ENCODE peak calls at places on chromosomes 1 and 21, in five cellular contexts. X, R, L, V and Y are unnamed samples.
A peak's percentile ranks its signal among the peaks of the same experiment; 100 is the strongest.

GRCh38 chr1:163178628-163179027 is 24.1 kb downstream of the RGS5 start:
- DNase-seq in X (no peak), R (no peak), L (no peak), V (no peak), Y (no peak)

GRCh38 chr21:25708467-25709065 is 26.1 kb downstream of the ATP5PF start:
- DNase-seq in X (no peak), R (no peak), L (peak; percentile 37), V (peak; percentile 22), Y (no peak)

GRCh38 chr1:24154215-24154614 is 11.3 kb upstream of the IL22RA1 start:
- DNase-seq in X (no peak), R (no peak), L (peak; percentile 47), V (no peak), Y (peak; percentile 10)

GRCh38 chr1:53060580-53060979 is 1.4 kb upstream of the PODN start:
- DNase-seq in X (no peak), R (peak; percentile 45), L (no peak), V (no peak), Y (no peak)

GRCh38 chr1:41681331-41682136 is 197.1 kb upstream of the EDN2 start:
- DNase-seq in X (peak; percentile 52), R (no peak), L (no peak), V (no peak), Y (peak; percentile 51)

GRCh38 chr1:31745071-31745897 is 18.9 kb downstream of the ADGRB2 start:
- DNase-seq in X (peak; percentile 69), R (peak; percentile 68), L (peak; percentile 79), V (peak; percentile 77), Y (peak; percentile 83)

GRCh38 chr1:65435987-65436386 is 15.5 kb downstream of the LEPR start:
- DNase-seq in X (no peak), R (no peak), L (no peak), V (no peak), Y (no peak)

GRCh38 chr1:42176902-42177519 is 12.5 kb upstream of the GUCA2A start:
- DNase-seq in X (peak; percentile 25), R (no peak), L (peak; percentile 78), V (peak; percentile 40), Y (no peak)

GRCh38 chr21:25387665-25388064 is 219.6 kb downstream of the MRPL39 start:
- DNase-seq in X (no peak), R (no peak), L (no peak), V (no peak), Y (no peak)

GRCh38 chr1:31855038-31855845 is 39.4 kb upstream of the SPOCD1 start:
- DNase-seq in X (no peak), R (no peak), L (no peak), V (no peak), Y (no peak)

DNA sequence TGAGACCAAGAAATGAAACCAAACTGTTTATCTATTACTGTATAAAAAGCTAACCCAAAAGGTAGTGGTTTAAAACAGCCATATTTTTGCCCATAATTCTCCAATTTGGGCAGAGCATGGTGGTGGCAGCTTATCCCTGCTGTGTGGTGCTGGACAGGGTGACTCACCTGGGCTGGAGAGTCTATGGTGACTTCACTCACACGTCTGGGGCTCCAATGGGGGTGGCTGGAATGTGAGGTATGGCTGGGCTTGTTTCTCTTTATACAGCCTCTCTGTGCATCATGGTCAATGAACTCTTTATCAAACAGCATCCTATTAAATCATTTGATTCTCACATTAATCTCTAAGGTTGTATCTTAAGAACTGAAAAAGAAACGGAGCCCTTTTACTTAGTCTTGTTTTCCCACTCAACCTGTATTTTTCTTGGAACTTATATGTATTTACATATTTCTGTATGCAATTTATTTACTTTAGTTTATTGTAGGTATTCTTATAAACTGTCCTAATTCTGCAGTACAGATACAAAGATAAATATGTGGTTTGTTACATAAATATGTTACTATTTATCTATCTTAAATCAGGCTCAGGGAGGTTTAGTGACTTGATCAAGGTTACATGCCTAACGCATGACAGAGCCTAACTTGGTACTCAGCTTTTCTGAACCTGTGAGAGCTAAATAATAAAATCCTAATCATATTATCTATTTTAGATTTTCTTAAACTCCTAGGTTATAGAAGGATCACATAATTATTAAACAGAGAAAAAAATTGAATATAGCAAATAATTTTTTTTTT is 37.5 kb upstream of the WLS start:
- DNase-seq in X (no peak), R (no peak), L (peak; percentile 90), V (peak; percentile 28), Y (no peak)
- H3K4me1 ChIP-seq in X (no peaks in the 10 kb centered on the region), R (no peaks in the 10 kb centered on the region), L (peaks cover 10% of the 10 kb centered on the region), V (peaks cover 10% of the 10 kb centered on the region), Y (no peaks in the 10 kb centered on the region)

DNA sequence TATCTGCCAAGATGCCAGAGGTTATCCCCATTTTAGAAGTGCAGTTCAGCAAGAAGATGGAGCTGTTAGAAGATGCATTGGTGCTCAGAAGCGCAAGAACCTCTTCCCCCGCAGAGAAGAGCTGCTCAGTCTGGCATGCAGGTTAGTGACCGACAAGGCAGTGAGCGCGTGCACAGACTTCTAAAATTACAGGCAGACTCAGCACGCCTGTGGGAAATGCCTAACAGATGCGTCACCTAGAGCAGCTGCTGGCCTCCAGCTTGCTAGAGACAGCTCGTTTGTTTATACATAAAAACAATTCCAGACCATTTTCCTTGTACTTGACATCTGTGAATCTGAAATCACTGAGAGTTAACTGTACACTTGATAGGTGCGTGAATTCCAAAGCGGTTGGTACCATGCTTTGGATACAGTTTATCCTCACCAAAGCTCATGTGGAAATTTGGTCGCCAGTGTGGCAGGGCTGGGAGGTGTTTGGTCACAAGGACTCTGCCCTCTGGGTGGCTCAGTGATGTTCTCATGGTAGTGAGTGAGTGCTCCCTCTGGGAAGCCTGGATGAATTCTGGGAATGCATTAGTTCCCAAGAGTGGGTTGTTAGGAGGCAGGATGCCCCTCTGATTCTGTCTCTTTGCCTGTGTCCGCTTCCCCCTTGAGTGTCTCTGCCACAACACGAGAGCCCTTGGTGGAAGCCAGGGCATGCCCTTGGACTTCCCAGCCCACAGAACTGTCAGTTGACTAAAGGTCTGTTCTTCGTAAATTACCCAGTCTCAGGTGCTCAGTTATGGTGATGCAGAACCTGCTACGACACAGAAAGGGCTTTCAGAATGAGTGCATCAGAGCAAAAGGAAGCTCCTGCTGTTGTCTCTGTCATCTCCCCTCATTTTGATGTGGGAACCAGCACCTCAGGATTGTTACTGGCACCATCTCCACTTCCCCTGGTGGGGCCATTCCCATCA is 24.4 kb downstream of the SNAP47 start:
- DNase-seq in X (peak; percentile 84), R (no peak), L (no peak), V (no peak), Y (peak; percentile 48)
- H3K27ac ChIP-seq in X (peak overlapping the region; percentile 82), R (no peak overlapping the region), L (no peak overlapping the region), V (no peak overlapping the region), Y (no peak overlapping the region)

DNA sequence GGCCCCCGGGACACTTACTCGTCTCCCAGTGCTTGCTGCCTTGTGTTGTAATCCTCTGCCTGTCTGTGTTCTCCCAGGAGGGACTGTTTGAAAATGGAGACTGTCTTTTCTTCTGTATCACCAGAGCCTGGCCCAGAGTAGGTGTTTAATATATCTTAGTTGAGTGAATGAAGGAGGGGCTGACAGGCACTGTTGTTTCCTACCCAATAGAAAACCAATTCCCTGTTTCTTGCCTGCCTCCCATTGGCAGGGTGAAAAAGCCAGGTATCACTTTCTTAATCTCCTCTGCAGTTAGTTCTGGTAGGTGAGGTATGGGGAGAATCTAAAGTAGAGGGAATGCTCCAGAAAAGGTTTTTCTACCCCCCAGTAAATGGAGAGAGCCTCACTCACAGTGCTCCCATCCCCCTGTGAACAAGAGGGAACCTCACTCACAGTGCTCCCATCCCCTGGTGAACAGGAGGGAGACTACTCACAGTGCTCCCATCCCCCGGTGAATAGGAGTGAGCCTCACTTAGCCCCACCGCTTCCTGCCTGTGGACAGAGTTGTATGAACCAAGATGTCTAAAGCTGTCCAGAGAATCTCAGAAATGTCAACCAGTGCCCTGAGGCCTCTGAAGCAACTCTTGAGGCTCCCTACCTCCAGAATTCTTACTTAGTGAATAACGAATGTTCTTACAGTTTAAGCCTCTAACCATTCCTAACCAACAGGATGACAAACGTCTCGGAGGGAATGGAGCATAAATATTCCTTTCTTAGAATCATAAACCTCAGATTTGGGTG is at the start of gene GJA5:
- DNase-seq in X (no peak), R (no peak), L (no peak), V (no peak), Y (no peak)
- H3K4me1 ChIP-seq in X (peaks cover 59% of the 10 kb centered on the region), R (peaks cover 3% of the 10 kb centered on the region), L (peaks cover 2% of the 10 kb centered on the region), V (no peaks in the 10 kb centered on the region), Y (peaks cover 20% of the 10 kb centered on the region)

DNA sequence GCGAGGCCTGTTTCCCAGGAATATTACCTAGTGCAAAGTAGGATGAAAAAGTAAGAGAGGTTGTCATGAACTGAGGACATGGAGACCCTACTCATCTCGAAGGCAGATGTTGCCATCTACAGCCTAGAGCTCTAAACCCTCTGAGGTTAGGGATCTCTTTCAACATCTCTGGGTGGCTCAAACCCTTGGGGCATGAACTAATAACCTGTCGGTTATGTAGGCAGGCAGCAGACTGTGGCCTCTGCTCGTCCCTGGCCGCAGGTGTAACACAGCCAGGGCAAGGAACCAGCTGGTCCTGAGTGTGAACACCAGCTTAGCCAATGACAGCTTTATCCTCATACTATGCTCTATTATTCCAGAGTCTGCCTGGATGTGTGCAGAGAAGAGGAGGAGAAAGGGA is 13.2 kb downstream of the CAPZB start:
- DNase-seq in X (no peak), R (no peak), L (no peak), V (no peak), Y (no peak)
- H3K27ac ChIP-seq in X (no peak overlapping the region), R (no peak overlapping the region), L (no peak overlapping the region), V (no peak overlapping the region), Y (no peak overlapping the region)

GRCh38 chr21:17784604-17785402 is 34.4 kb downstream of the C21orf91 start:
- DNase-seq in X (no peak), R (no peak), L (no peak), V (no peak), Y (no peak)

GRCh38 chr21:17783003-17783402 is 36.2 kb downstream of the C21orf91 start:
- DNase-seq in X (no peak), R (no peak), L (no peak), V (no peak), Y (no peak)

GRCh38 chr21:17786219-17787181 is 32.7 kb downstream of the C21orf91 start:
- DNase-seq in X (no peak), R (no peak), L (no peak), V (no peak), Y (no peak)

GRCh38 chr21:17783816-17784598 is 35.1 kb downstream of the C21orf91 start:
- DNase-seq in X (no peak), R (no peak), L (no peak), V (no peak), Y (no peak)

GRCh38 chr21:17785403-17785788 is 33.8 kb downstream of the C21orf91 start:
- DNase-seq in X (no peak), R (no peak), L (no peak), V (no peak), Y (no peak)
- H3K4me1 ChIP-seq in X (no peaks in the 10 kb centered on the region), R (no peaks in the 10 kb centered on the region), L (no peaks in the 10 kb centered on the region), V (no peaks in the 10 kb centered on the region), Y (no peaks in the 10 kb centered on the region)

GRCh38 chr1:153509036-153509435 is 26.8 kb downstream of the S100A6 start:
- DNase-seq in X (no peak), R (no peak), L (no peak), V (no peak), Y (no peak)
- H3K27ac ChIP-seq in X (no peak overlapping the region), R (no peak overlapping the region), L (no peak overlapping the region), V (peak overlapping the region; percentile 87), Y (no peak overlapping the region)

GRCh38 chr1:201748331-201748730 is 80.6 kb upstream of the IPO9 start:
- DNase-seq in X (no peak), R (peak; percentile 83), L (peak; percentile 60), V (no peak), Y (no peak)
- H3K4me1 ChIP-seq in X (peaks cover 92% of the 10 kb centered on the region), R (peaks cover 3% of the 10 kb centered on the region), L (peaks cover 13% of the 10 kb centered on the region), V (peaks cover 61% of the 10 kb centered on the region), Y (peaks cover 5% of the 10 kb centered on the region)

GRCh38 chr1:37261129-37261528 is 213.3 kb upstream of the ZC3H12A start:
- DNase-seq in X (no peak), R (no peak), L (no peak), V (no peak), Y (no peak)
- H3K27ac ChIP-seq in X (no peak overlapping the region), R (no peak overlapping the region), L (no peak overlapping the region), V (no peak overlapping the region), Y (no peak overlapping the region)